ENCODE peak calls at places on chromosomes 6 and 20, in nine cellular contexts. Y, O, F, S, Q, M, U, E and C are unnamed samples.

GRCh38 chr6:92329416-92329815 is 1089.9 kb downstream of the EPHA7 start:
- DNase-seq in Y (no peak), O (no peak), F (no peak), S (no peak), Q (no peak), M (no peak), U (no peak), E (no peak), C (no peak)

GRCh38 chr20:50658804-50659380 is 32.5 kb downstream of the RIPOR3 start:
- DNase-seq in Y (no peak), O (no peak), F (no peak), S (no peak), Q (no peak), M (no peak), U (no peak), E (no peak), C (peak)

GRCh38 chr6:32475392-32476206 is 35.9 kb downstream of the HLA-DRA start:
- DNase-seq in Y (no peak), O (no peak), F (no peak), S (peak), Q (no peak), M (no peak), U (no peak), E (no peak), C (no peak)

GRCh38 chr20:33267691-33268090 is 15.3 kb upstream of the BPIFB1 start:
- DNase-seq in Y (no peak), O (no peak), F (no peak), S (no peak), Q (no peak), M (no peak), U (no peak), E (no peak), C (no peak)

GRCh38 chr6:7726416-7727149 is 684 bp downstream of the BMP6 start:
- DNase-seq in Y (no peak), O (peak), F (peak), S (peak), Q (no peak), M (no peak), U (no peak), E (no peak), C (peak)

GRCh38 chr6:36118550-36119107 is 11.7 kb upstream of the MAPK13 start:
- DNase-seq in Y (peak), O (no peak), F (no peak), S (peak), Q (peak), M (no peak), U (peak), E (peak), C (peak)

GRCh38 chr20:36499723-36500501 is 41.4 kb upstream of the MYL9 start:
- DNase-seq in Y (peak), O (no peak), F (no peak), S (no peak), Q (no peak), M (no peak), U (no peak), E (no peak), C (no peak)

GRCh38 chr6:1208876-1209275 is 103.0 kb upstream of the FOXQ1 start:
- DNase-seq in Y (no peak), O (no peak), F (no peak), S (peak), Q (no peak), M (no peak), U (no peak), E (no peak), C (peak)

GRCh38 chr20:37202267-37202943 is 23.1 kb upstream of the MROH8 start:
- DNase-seq in Y (peak), O (no peak), F (peak), S (peak), Q (peak), M (no peak), U (peak), E (no peak), C (peak)

GRCh38 chr6:163415620-163416379 is 1.3 kb downstream of the QKI start:
- DNase-seq in Y (peak), O (peak), F (peak), S (peak), Q (peak), M (peak), U (peak), E (no peak), C (peak)

GRCh38 chr6:6328451-6328850 is 8.0 kb upstream of the F13A1 start:
- DNase-seq in Y (no peak), O (no peak), F (no peak), S (no peak), Q (no peak), M (no peak), U (no peak), E (no peak), C (no peak)

GRCh38 chr6:52547647-52548352 is 29.1 kb downstream of the TRAM2 start:
- DNase-seq in Y (peak), O (no peak), F (no peak), S (peak), Q (no peak), M (no peak), U (no peak), E (no peak), C (peak)

GRCh38 chr20:50381771-50382593 is 128.2 kb upstream of the PTPN1 start:
- DNase-seq in Y (no peak), O (no peak), F (no peak), S (no peak), Q (no peak), M (no peak), U (no peak), E (peak), C (no peak)

GRCh38 chr6:17281497-17282481 is 628 bp downstream of the RBM24 start:
- DNase-seq in Y (no peak), O (peak), F (peak), S (peak), Q (no peak), M (no peak), U (peak), E (no peak), C (no peak)

GRCh38 chr20:44166477-44166876 is 20.5 kb downstream of the JPH2 start:
- DNase-seq in Y (peak), O (peak), F (no peak), S (peak), Q (no peak), M (no peak), U (no peak), E (no peak), C (peak)

GRCh38 chr6:11144393-11144829 is 32.9 kb upstream of the ERVFRD-1 start:
- DNase-seq in Y (peak), O (peak), F (peak), S (peak), Q (peak), M (no peak), U (peak), E (peak), C (peak)

GRCh38 chr20:63006611-63007471 is at the start of gene BHLHE23:
- DNase-seq in Y (no peak), O (peak), F (peak), S (no peak), Q (no peak), M (peak), U (no peak), E (no peak), C (no peak)

GRCh38 chr20:13336308-13337089 is 115.4 kb downstream of the ISM1 start:
- DNase-seq in Y (no peak), O (no peak), F (no peak), S (peak), Q (no peak), M (no peak), U (no peak), E (no peak), C (peak)

GRCh38 chr6:130020106-130020851 is 1.9 kb downstream of the L3MBTL3 start:
- DNase-seq in Y (no peak), O (peak), F (peak), S (no peak), Q (peak), M (no peak), U (peak), E (no peak), C (no peak)

GRCh38 chr20:55893031-55893430 is 112.3 kb downstream of the CBLN4 start:
- DNase-seq in Y (no peak), O (no peak), F (no peak), S (peak), Q (no peak), M (no peak), U (no peak), E (no peak), C (peak)

GRCh38 chr6:158324136-158324535 is 11.9 kb downstream of the TULP4 start:
- DNase-seq in Y (peak), O (no peak), F (no peak), S (no peak), Q (no peak), M (no peak), U (no peak), E (no peak), C (no peak)

GRCh38 chr6:155183095-155183494 is 80.7 kb upstream of the CLDN20 start:
- DNase-seq in Y (no peak), O (no peak), F (no peak), S (no peak), Q (no peak), M (no peak), U (no peak), E (no peak), C (no peak)

GRCh38 chr6:166494757-166495486 is 91.6 kb downstream of the RAMACL start:
- DNase-seq in Y (no peak), O (no peak), F (no peak), S (no peak), Q (no peak), M (no peak), U (no peak), E (no peak), C (no peak)

GRCh38 chr20:10541668-10542411 is 106.7 kb downstream of the SLX4IP start:
- DNase-seq in Y (no peak), O (no peak), F (no peak), S (peak), Q (no peak), M (peak), U (no peak), E (no peak), C (peak)

GRCh38 chr6:166006593-166007301 is 160.9 kb downstream of the TBXT start:
- DNase-seq in Y (peak), O (no peak), F (no peak), S (no peak), Q (no peak), M (no peak), U (no peak), E (no peak), C (no peak)

GRCh38 chr20:35286077-35286898 is 1.7 kb upstream of the EIF6 start:
- DNase-seq in Y (no peak), O (no peak), F (no peak), S (no peak), Q (no peak), M (no peak), U (no peak), E (no peak), C (no peak)

GRCh38 chr20:37903317-37904007 is 535 bp downstream of the VSTM2L start:
- DNase-seq in Y (no peak), O (no peak), F (no peak), S (no peak), Q (no peak), M (no peak), U (no peak), E (no peak), C (no peak)

GRCh38 chr6:110545081-110545872 is 68.9 kb upstream of the SLC22A16 start:
- DNase-seq in Y (no peak), O (no peak), F (no peak), S (no peak), Q (no peak), M (no peak), U (no peak), E (no peak), C (peak)

GRCh38 chr6:143744593-143745151 is 66.9 kb downstream of the PHACTR2 start:
- DNase-seq in Y (peak), O (no peak), F (no peak), S (peak), Q (no peak), M (no peak), U (no peak), E (no peak), C (peak)

GRCh38 chr20:58045156-58045555 is 183.3 kb downstream of the ANKRD60 start:
- DNase-seq in Y (peak), O (no peak), F (no peak), S (no peak), Q (no peak), M (no peak), U (no peak), E (no peak), C (no peak)

GRCh38 chr6:137223370-137224131 is 4.4 kb upstream of the IFNGR1 start:
- DNase-seq in Y (peak), O (no peak), F (no peak), S (peak), Q (no peak), M (no peak), U (peak), E (peak), C (peak)

GRCh38 chr6:166663568-166663967 is 36.5 kb upstream of the RPS6KA2 start:
- DNase-seq in Y (no peak), O (no peak), F (no peak), S (no peak), Q (no peak), M (no peak), U (no peak), E (no peak), C (no peak)

GRCh38 chr20:11064946-11065345 is 391.1 kb upstream of the JAG1 start:
- DNase-seq in Y (no peak), O (no peak), F (no peak), S (no peak), Q (no peak), M (no peak), U (no peak), E (no peak), C (no peak)

GRCh38 chr20:34268851-34269668 is 27.8 kb downstream of the ASIP start:
- DNase-seq in Y (peak), O (peak), F (peak), S (no peak), Q (peak), M (no peak), U (peak), E (no peak), C (no peak)

GRCh38 chr6:148969679-148970078 is 222.8 kb downstream of the UST start:
- DNase-seq in Y (peak), O (peak), F (peak), S (no peak), Q (no peak), M (peak), U (no peak), E (no peak), C (no peak)